ENCODE peak calls at places on chromosomes 4 and X, in four cellular contexts. I, K, U and G are unnamed samples.

GRCh38 chr4:173138636-173139035 is 30.0 kb upstream of the GALNT7 start:
- DNase-seq in I (no peak), K (no peak), U (no peak), G (no peak)

GRCh38 chr4:153468587-153468986 is 2.4 kb downstream of the TMEM131L start:
- DNase-seq in I (no peak), K (no peak), U (no peak), G (no peak)

GRCh38 chr4:152979731-152980330 is 43.7 kb downstream of the FHDC1 start:
- DNase-seq in I (no peak), K (no peak), U (no peak), G (no peak)

GRCh38 chrX:40021647-40022046 is 76.1 kb downstream of the BCOR start:
- DNase-seq in I (no peak), K (no peak), U (no peak), G (no peak)

GRCh38 chr4:136495076-136495475 is 1037.2 kb downstream of the PCDH18 start:
- DNase-seq in I (no peak), K (no peak), U (no peak), G (no peak)

GRCh38 chr4:27763830-27764525 is 903.3 kb downstream of the STIM2 start:
- DNase-seq in I (no peak), K (no peak), U (no peak), G (no peak)

GRCh38 chrX:45622538-45622937 is 421.9 kb upstream of the DIPK2B start:
- DNase-seq in I (no peak), K (no peak), U (no peak), G (no peak)

GRCh38 chr4:71602271-71602890 is 181.5 kb downstream of the GC start:
- DNase-seq in I (no peak), K (no peak), U (no peak), G (no peak)

GRCh38 chr4:66052426-66052825 is 382.1 kb upstream of the EPHA5 start:
- DNase-seq in I (no peak), K (no peak), U (no peak), G (no peak)

GRCh38 chrX:38311743-38312142 is 15.6 kb downstream of the RPGR start:
- DNase-seq in I (no peak), K (no peak), U (no peak), G (no peak)

GRCh38 chr4:153518637-153519384 is 52.7 kb downstream of the TMEM131L start:
- DNase-seq in I (no peak), K (no peak), U (no peak), G (no peak)

GRCh38 chrX:112058255-112058654 is 24.3 kb downstream of the TRPC5 start:
- DNase-seq in I (no peak), K (no peak), U (peak), G (no peak)

GRCh38 chr4:185920171-185920570 is 108.2 kb upstream of the SORBS2 start:
- DNase-seq in I (no peak), K (no peak), U (no peak), G (no peak)

GRCh38 chr4:20272411-20272872 is 20.7 kb downstream of the SLIT2 start:
- DNase-seq in I (no peak), K (no peak), U (no peak), G (no peak)

GRCh38 chr4:137310156-137310555 is 222.1 kb downstream of the PCDH18 start:
- DNase-seq in I (no peak), K (no peak), U (no peak), G (no peak)

GRCh38 chrX:100695302-100695701 is 36.6 kb downstream of the SYTL4 start:
- DNase-seq in I (no peak), K (no peak), U (no peak), G (no peak)

GRCh38 chr4:128565565-128566186 is 243.8 kb upstream of the JADE1 start:
- DNase-seq in I (peak), K (no peak), U (no peak), G (peak)

GRCh38 chr4:84647307-84647884 is 64.5 kb downstream of the CDS1 start:
- DNase-seq in I (no peak), K (no peak), U (no peak), G (no peak)

GRCh38 chr4:23114538-23114937 is 421.8 kb downstream of the GBA3 start:
- DNase-seq in I (no peak), K (no peak), U (no peak), G (no peak)

GRCh38 chr4:1171306-1172227 is 816 bp downstream of the SPON2 start:
- DNase-seq in I (no peak), K (no peak), U (no peak), G (peak)